ENCODE peak calls at places on chromosomes 7 and 10, in ten cellular contexts. One of them, this sample, is unnamed.

GRCh38 chr10:98446121-98446655 is 547 bp downstream of the HPS1 start:
- DNase-seq in fibroblast of lung: peak; percentile 33
- DNase-seq in Calu3: no peak
- DNase-seq in mucosa of descending colon: peak; percentile 48
- DNase-seq in AG04450: no peak
- DNase-seq in activated CD8-positive, alpha-beta memory T cell treated with anti-CD3 and anti-CD28 coated beads for 4 hours: peak; percentile 3
- DNase-seq in endothelial cell: peak; percentile 41
- DNase-seq in ELF-1: peak; percentile 30
- DNase-seq in T-helper 17 cell: no peak
- DNase-seq in activated CD4-positive, CD25-positive, alpha-beta regulatory T cell: peak; percentile 39
- DNase-seq in this sample: peak; percentile 34

GRCh38 chr10:128475686-128476410 is 349.6 kb upstream of the MKI67 start:
- DNase-seq in ELF-1: no peak
- DNase-seq in T-helper 17 cell: no peak
- DNase-seq in activated CD4-positive, CD25-positive, alpha-beta regulatory T cell: no peak
- DNase-seq in endothelial cell: no peak
- DNase-seq in fibroblast of lung: no peak
- DNase-seq in activated CD8-positive, alpha-beta memory T cell treated with anti-CD3 and anti-CD28 coated beads for 4 hours: no peak
- DNase-seq in AG04450: no peak
- DNase-seq in Calu3: no peak
- DNase-seq in mucosa of descending colon: no peak
- DNase-seq in this sample: no peak

GRCh38 chr7:18457832-18458231 is 37.7 kb upstream of the HDAC9 start:
- DNase-seq in endothelial cell: no peak
- DNase-seq in activated CD4-positive, CD25-positive, alpha-beta regulatory T cell: no peak
- DNase-seq in Calu3: peak; percentile 66
- DNase-seq in mucosa of descending colon: no peak
- DNase-seq in ELF-1: no peak
- DNase-seq in activated CD8-positive, alpha-beta memory T cell treated with anti-CD3 and anti-CD28 coated beads for 4 hours: no peak
- DNase-seq in fibroblast of lung: no peak
- DNase-seq in T-helper 17 cell: no peak
- DNase-seq in AG04450: no peak
- DNase-seq in this sample: peak; percentile 28

GRCh38 chr10:84946984-84947383 is 618.6 kb downstream of the CCSER2 start:
- DNase-seq in Calu3: no peak
- DNase-seq in mucosa of descending colon: no peak
- DNase-seq in activated CD4-positive, CD25-positive, alpha-beta regulatory T cell: no peak
- DNase-seq in AG04450: no peak
- DNase-seq in endothelial cell: no peak
- DNase-seq in ELF-1: no peak
- DNase-seq in activated CD8-positive, alpha-beta memory T cell treated with anti-CD3 and anti-CD28 coated beads for 4 hours: no peak
- DNase-seq in fibroblast of lung: no peak
- DNase-seq in T-helper 17 cell: no peak
- DNase-seq in this sample: no peak

GRCh38 chr7:98024075-98024474 is 34.1 kb upstream of the OCM2 start:
- DNase-seq in AG04450: no peak
- DNase-seq in T-helper 17 cell: no peak
- DNase-seq in ELF-1: no peak
- DNase-seq in activated CD4-positive, CD25-positive, alpha-beta regulatory T cell: no peak
- DNase-seq in endothelial cell: no peak
- DNase-seq in fibroblast of lung: no peak
- DNase-seq in Calu3: no peak
- DNase-seq in mucosa of descending colon: no peak
- DNase-seq in activated CD8-positive, alpha-beta memory T cell treated with anti-CD3 and anti-CD28 coated beads for 4 hours: no peak
- DNase-seq in this sample: no peak

GRCh38 chr10:89301721-89302445 is at the start of gene IFIT2:
- DNase-seq in ELF-1: no peak
- DNase-seq in mucosa of descending colon: peak; percentile 59
- DNase-seq in Calu3: no peak
- DNase-seq in AG04450: peak; percentile 42
- DNase-seq in endothelial cell: no peak
- DNase-seq in activated CD8-positive, alpha-beta memory T cell treated with anti-CD3 and anti-CD28 coated beads for 4 hours: no peak
- DNase-seq in T-helper 17 cell: no peak
- DNase-seq in fibroblast of lung: peak; percentile 77
- DNase-seq in activated CD4-positive, CD25-positive, alpha-beta regulatory T cell: no peak
- DNase-seq in this sample: peak; percentile 65

GRCh38 chr7:82559203-82559805 is 115.7 kb upstream of the CACNA2D1 start:
- DNase-seq in T-helper 17 cell: no peak
- DNase-seq in activated CD4-positive, CD25-positive, alpha-beta regulatory T cell: no peak
- DNase-seq in ELF-1: peak; percentile 16
- DNase-seq in endothelial cell: peak; percentile 18
- DNase-seq in Calu3: peak; percentile 71
- DNase-seq in mucosa of descending colon: peak; percentile 9
- DNase-seq in activated CD8-positive, alpha-beta memory T cell treated with anti-CD3 and anti-CD28 coated beads for 4 hours: no peak
- DNase-seq in fibroblast of lung: peak; percentile 20
- DNase-seq in AG04450: no peak
- DNase-seq in this sample: peak; percentile 63

GRCh38 chr7:17408904-17409290 is 110.4 kb downstream of the AHR start:
- DNase-seq in AG04450: no peak
- DNase-seq in mucosa of descending colon: no peak
- DNase-seq in Calu3: no peak
- DNase-seq in fibroblast of lung: peak; percentile 43
- DNase-seq in endothelial cell: no peak
- DNase-seq in activated CD8-positive, alpha-beta memory T cell treated with anti-CD3 and anti-CD28 coated beads for 4 hours: no peak
- DNase-seq in T-helper 17 cell: no peak
- DNase-seq in activated CD4-positive, CD25-positive, alpha-beta regulatory T cell: no peak
- DNase-seq in ELF-1: no peak
- DNase-seq in this sample: peak; percentile 45

GRCh38 chr10:60894816-60895215 is 49.2 kb downstream of the RHOBTB1 start:
- DNase-seq in ELF-1: no peak
- DNase-seq in AG04450: no peak
- DNase-seq in fibroblast of lung: no peak
- DNase-seq in activated CD8-positive, alpha-beta memory T cell treated with anti-CD3 and anti-CD28 coated beads for 4 hours: no peak
- DNase-seq in T-helper 17 cell: no peak
- DNase-seq in activated CD4-positive, CD25-positive, alpha-beta regulatory T cell: no peak
- DNase-seq in mucosa of descending colon: no peak
- DNase-seq in Calu3: no peak
- DNase-seq in endothelial cell: no peak
- DNase-seq in this sample: no peak

GRCh38 chr10:80136134-80136571 is 3.6 kb downstream of the PLAC9 start:
- DNase-seq in activated CD4-positive, CD25-positive, alpha-beta regulatory T cell: no peak
- DNase-seq in ELF-1: no peak
- DNase-seq in AG04450: peak; percentile 65
- DNase-seq in activated CD8-positive, alpha-beta memory T cell treated with anti-CD3 and anti-CD28 coated beads for 4 hours: no peak
- DNase-seq in mucosa of descending colon: peak; percentile 47
- DNase-seq in T-helper 17 cell: no peak
- DNase-seq in fibroblast of lung: peak; percentile 66
- DNase-seq in endothelial cell: no peak
- DNase-seq in Calu3: no peak
- DNase-seq in this sample: no peak

GRCh38 chr10:43061331-43061730 is 15.5 kb upstream of the RET start:
- DNase-seq in activated CD4-positive, CD25-positive, alpha-beta regulatory T cell: no peak
- DNase-seq in endothelial cell: no peak
- DNase-seq in Calu3: no peak
- DNase-seq in mucosa of descending colon: no peak
- DNase-seq in AG04450: no peak
- DNase-seq in T-helper 17 cell: no peak
- DNase-seq in ELF-1: no peak
- DNase-seq in activated CD8-positive, alpha-beta memory T cell treated with anti-CD3 and anti-CD28 coated beads for 4 hours: no peak
- DNase-seq in fibroblast of lung: no peak
- DNase-seq in this sample: no peak

GRCh38 chr7:77329466-77330168 is 86.5 kb downstream of the GSAP start:
- DNase-seq in ELF-1: no peak
- DNase-seq in fibroblast of lung: no peak
- DNase-seq in AG04450: no peak
- DNase-seq in Calu3: no peak
- DNase-seq in mucosa of descending colon: no peak
- DNase-seq in endothelial cell: no peak
- DNase-seq in T-helper 17 cell: no peak
- DNase-seq in activated CD4-positive, CD25-positive, alpha-beta regulatory T cell: no peak
- DNase-seq in activated CD8-positive, alpha-beta memory T cell treated with anti-CD3 and anti-CD28 coated beads for 4 hours: no peak
- DNase-seq in this sample: no peak

GRCh38 chr10:69451209-69451783 is at the start of gene TSPAN15:
- DNase-seq in activated CD4-positive, CD25-positive, alpha-beta regulatory T cell: peak; percentile 54
- DNase-seq in fibroblast of lung: peak; percentile 72
- DNase-seq in endothelial cell: peak; percentile 89
- DNase-seq in AG04450: no peak
- DNase-seq in ELF-1: peak; percentile 85
- DNase-seq in mucosa of descending colon: peak; percentile 95
- DNase-seq in T-helper 17 cell: peak; percentile 75
- DNase-seq in Calu3: peak; percentile 98
- DNase-seq in activated CD8-positive, alpha-beta memory T cell treated with anti-CD3 and anti-CD28 coated beads for 4 hours: peak; percentile 42
- DNase-seq in this sample: peak; percentile 97

GRCh38 chr7:158803226-158803944 is 25.9 kb downstream of the ESYT2 start:
- DNase-seq in activated CD8-positive, alpha-beta memory T cell treated with anti-CD3 and anti-CD28 coated beads for 4 hours: no peak
- DNase-seq in endothelial cell: no peak
- DNase-seq in ELF-1: no peak
- DNase-seq in AG04450: no peak
- DNase-seq in Calu3: no peak
- DNase-seq in fibroblast of lung: no peak
- DNase-seq in T-helper 17 cell: no peak
- DNase-seq in activated CD4-positive, CD25-positive, alpha-beta regulatory T cell: no peak
- DNase-seq in mucosa of descending colon: no peak
- DNase-seq in this sample: peak; percentile 94

GRCh38 chr10:99337261-99337905 is 8.2 kb downstream of the CNNM1 start:
- DNase-seq in AG04450: no peak
- DNase-seq in Calu3: peak; percentile 26
- DNase-seq in fibroblast of lung: no peak
- DNase-seq in activated CD8-positive, alpha-beta memory T cell treated with anti-CD3 and anti-CD28 coated beads for 4 hours: no peak
- DNase-seq in endothelial cell: no peak
- DNase-seq in mucosa of descending colon: no peak
- DNase-seq in activated CD4-positive, CD25-positive, alpha-beta regulatory T cell: no peak
- DNase-seq in ELF-1: peak; percentile 33
- DNase-seq in T-helper 17 cell: no peak
- DNase-seq in this sample: peak; percentile 57

GRCh38 chr10:28177944-28178637 is 124.8 kb downstream of the MPP7 start:
- DNase-seq in activated CD4-positive, CD25-positive, alpha-beta regulatory T cell: no peak
- DNase-seq in T-helper 17 cell: no peak
- DNase-seq in AG04450: no peak
- DNase-seq in endothelial cell: no peak
- DNase-seq in fibroblast of lung: peak; percentile 38
- DNase-seq in Calu3: no peak
- DNase-seq in activated CD8-positive, alpha-beta memory T cell treated with anti-CD3 and anti-CD28 coated beads for 4 hours: no peak
- DNase-seq in ELF-1: no peak
- DNase-seq in mucosa of descending colon: no peak
- DNase-seq in this sample: no peak

GRCh38 chr7:16739863-16740622 is 13.5 kb upstream of the TSPAN13 start:
- DNase-seq in T-helper 17 cell: no peak
- DNase-seq in ELF-1: peak; percentile 40
- DNase-seq in fibroblast of lung: peak; percentile 99
- DNase-seq in activated CD8-positive, alpha-beta memory T cell treated with anti-CD3 and anti-CD28 coated beads for 4 hours: no peak
- DNase-seq in mucosa of descending colon: peak; percentile 57
- DNase-seq in endothelial cell: no peak
- DNase-seq in activated CD4-positive, CD25-positive, alpha-beta regulatory T cell: no peak
- DNase-seq in Calu3: no peak
- DNase-seq in AG04450: peak; percentile 90
- DNase-seq in this sample: no peak

GRCh38 chr7:158386866-158387820 is 200.5 kb downstream of the PTPRN2 start:
- DNase-seq in mucosa of descending colon: no peak
- DNase-seq in ELF-1: peak; percentile 28
- DNase-seq in endothelial cell: no peak
- DNase-seq in Calu3: no peak
- DNase-seq in fibroblast of lung: no peak
- DNase-seq in T-helper 17 cell: no peak
- DNase-seq in activated CD4-positive, CD25-positive, alpha-beta regulatory T cell: no peak
- DNase-seq in AG04450: no peak
- DNase-seq in activated CD8-positive, alpha-beta memory T cell treated with anti-CD3 and anti-CD28 coated beads for 4 hours: no peak
- DNase-seq in this sample: no peak

GRCh38 chr10:127492607-127493250 is 56.4 kb upstream of the NPS start:
- DNase-seq in fibroblast of lung: no peak
- DNase-seq in activated CD4-positive, CD25-positive, alpha-beta regulatory T cell: no peak
- DNase-seq in endothelial cell: peak; percentile 25
- DNase-seq in mucosa of descending colon: no peak
- DNase-seq in T-helper 17 cell: no peak
- DNase-seq in AG04450: no peak
- DNase-seq in Calu3: peak; percentile 27
- DNase-seq in ELF-1: peak; percentile 12
- DNase-seq in activated CD8-positive, alpha-beta memory T cell treated with anti-CD3 and anti-CD28 coated beads for 4 hours: no peak
- DNase-seq in this sample: no peak

GRCh38 chr10:119268871-119269506 is 61.6 kb downstream of the GRK5 start:
- DNase-seq in T-helper 17 cell: peak; percentile 66
- DNase-seq in endothelial cell: peak; percentile 36
- DNase-seq in fibroblast of lung: no peak
- DNase-seq in activated CD4-positive, CD25-positive, alpha-beta regulatory T cell: no peak
- DNase-seq in AG04450: no peak
- DNase-seq in Calu3: no peak
- DNase-seq in ELF-1: no peak
- DNase-seq in mucosa of descending colon: no peak
- DNase-seq in activated CD8-positive, alpha-beta memory T cell treated with anti-CD3 and anti-CD28 coated beads for 4 hours: peak; percentile 47
- DNase-seq in this sample: no peak

GRCh38 chr7:66083677-66084076 is 8.1 kb downstream of the ASL start:
- DNase-seq in activated CD8-positive, alpha-beta memory T cell treated with anti-CD3 and anti-CD28 coated beads for 4 hours: no peak
- DNase-seq in ELF-1: no peak
- DNase-seq in T-helper 17 cell: no peak
- DNase-seq in fibroblast of lung: no peak
- DNase-seq in AG04450: no peak
- DNase-seq in endothelial cell: no peak
- DNase-seq in mucosa of descending colon: no peak
- DNase-seq in Calu3: no peak
- DNase-seq in activated CD4-positive, CD25-positive, alpha-beta regulatory T cell: no peak
- DNase-seq in this sample: no peak

GRCh38 chr10:91745086-91745831 is 53.0 kb upstream of the TNKS2 start:
- DNase-seq in endothelial cell: peak; percentile 26
- DNase-seq in activated CD4-positive, CD25-positive, alpha-beta regulatory T cell: no peak
- DNase-seq in fibroblast of lung: peak; percentile 21
- DNase-seq in T-helper 17 cell: no peak
- DNase-seq in mucosa of descending colon: peak; percentile 10
- DNase-seq in AG04450: no peak
- DNase-seq in Calu3: peak; percentile 44
- DNase-seq in activated CD8-positive, alpha-beta memory T cell treated with anti-CD3 and anti-CD28 coated beads for 4 hours: no peak
- DNase-seq in ELF-1: peak; percentile 89
- DNase-seq in this sample: no peak

GRCh38 chr7:105673367-105674188 is 92.3 kb upstream of the EFCAB10 start:
- DNase-seq in activated CD4-positive, CD25-positive, alpha-beta regulatory T cell: no peak
- DNase-seq in T-helper 17 cell: no peak
- DNase-seq in fibroblast of lung: peak; percentile 13
- DNase-seq in AG04450: no peak
- DNase-seq in Calu3: no peak
- DNase-seq in mucosa of descending colon: peak; percentile 34
- DNase-seq in ELF-1: no peak
- DNase-seq in endothelial cell: no peak
- DNase-seq in activated CD8-positive, alpha-beta memory T cell treated with anti-CD3 and anti-CD28 coated beads for 4 hours: no peak
- DNase-seq in this sample: peak; percentile 64

GRCh38 chr10:70558871-70559810 is 43.4 kb downstream of the PRF1 start:
- DNase-seq in Calu3: peak; percentile 86
- DNase-seq in fibroblast of lung: peak; percentile 62
- DNase-seq in T-helper 17 cell: no peak
- DNase-seq in AG04450: peak; percentile 18
- DNase-seq in mucosa of descending colon: peak; percentile 70
- DNase-seq in activated CD8-positive, alpha-beta memory T cell treated with anti-CD3 and anti-CD28 coated beads for 4 hours: peak; percentile 64
- DNase-seq in activated CD4-positive, CD25-positive, alpha-beta regulatory T cell: peak; percentile 49
- DNase-seq in endothelial cell: peak; percentile 50
- DNase-seq in ELF-1: peak; percentile 83
- DNase-seq in this sample: peak; percentile 53

GRCh38 chr10:131930586-131931330 is 29.9 kb downstream of the PPP2R2D start:
- DNase-seq in activated CD4-positive, CD25-positive, alpha-beta regulatory T cell: no peak
- DNase-seq in AG04450: no peak
- DNase-seq in T-helper 17 cell: no peak
- DNase-seq in fibroblast of lung: no peak
- DNase-seq in Calu3: no peak
- DNase-seq in endothelial cell: no peak
- DNase-seq in mucosa of descending colon: no peak
- DNase-seq in activated CD8-positive, alpha-beta memory T cell treated with anti-CD3 and anti-CD28 coated beads for 4 hours: no peak
- DNase-seq in ELF-1: no peak
- DNase-seq in this sample: no peak

GRCh38 chr10:65358565-65358964 is 1567.3 kb upstream of the LRRTM3 start:
- DNase-seq in endothelial cell: peak; percentile 39
- DNase-seq in mucosa of descending colon: peak; percentile 23
- DNase-seq in activated CD8-positive, alpha-beta memory T cell treated with anti-CD3 and anti-CD28 coated beads for 4 hours: no peak
- DNase-seq in ELF-1: peak; percentile 26
- DNase-seq in fibroblast of lung: peak; percentile 4
- DNase-seq in activated CD4-positive, CD25-positive, alpha-beta regulatory T cell: no peak
- DNase-seq in T-helper 17 cell: no peak
- DNase-seq in AG04450: no peak
- DNase-seq in Calu3: peak; percentile 46
- DNase-seq in this sample: no peak

GRCh38 chr10:50614444-50615137 is 9.2 kb downstream of the SGMS1 start:
- DNase-seq in Calu3: peak; percentile 53
- DNase-seq in T-helper 17 cell: no peak
- DNase-seq in AG04450: no peak
- DNase-seq in activated CD8-positive, alpha-beta memory T cell treated with anti-CD3 and anti-CD28 coated beads for 4 hours: no peak
- DNase-seq in ELF-1: peak; percentile 62
- DNase-seq in activated CD4-positive, CD25-positive, alpha-beta regulatory T cell: no peak
- DNase-seq in fibroblast of lung: no peak
- DNase-seq in mucosa of descending colon: peak; percentile 46
- DNase-seq in endothelial cell: peak; percentile 42
- DNase-seq in this sample: peak; percentile 58

GRCh38 chr7:107170051-107170661 is 1.4 kb downstream of the HBP1 start:
- DNase-seq in ELF-1: no peak
- DNase-seq in activated CD8-positive, alpha-beta memory T cell treated with anti-CD3 and anti-CD28 coated beads for 4 hours: no peak
- DNase-seq in Calu3: no peak
- DNase-seq in AG04450: no peak
- DNase-seq in T-helper 17 cell: no peak
- DNase-seq in mucosa of descending colon: no peak
- DNase-seq in fibroblast of lung: no peak
- DNase-seq in activated CD4-positive, CD25-positive, alpha-beta regulatory T cell: no peak
- DNase-seq in endothelial cell: no peak
- DNase-seq in this sample: no peak

This sample was measured in PC-9.